ENCODE peak calls at places on chromosomes 12 and 14, in four cellular contexts. One of them, this sample, is unnamed.

GRCh38 chr14:100122481-100123215 is 36.8 kb downstream of the DEGS2 start:
- DNase-seq in right atrium auricular region: no peak
- DNase-seq in fibroblast of lung: no peak
- DNase-seq in cardiac fibroblast: no peak
- DNase-seq in this sample: no peak

GRCh38 chr12:27185234-27186045 is 58.6 kb upstream of the STK38L start:
- DNase-seq in cardiac fibroblast: peak; percentile 91
- DNase-seq in right atrium auricular region: no peak
- DNase-seq in fibroblast of lung: peak; percentile 98
- DNase-seq in this sample: no peak

GRCh38 chr12:99984271-99985128 is at the start of gene ANKS1B:
- DNase-seq in fibroblast of lung: peak; percentile 66
- DNase-seq in cardiac fibroblast: peak; percentile 29
- DNase-seq in right atrium auricular region: no peak
- DNase-seq in this sample: no peak

GRCh38 chr12:113103756-113104450 is 31.7 kb downstream of the RASAL1 start:
- DNase-seq in right atrium auricular region: no peak
- DNase-seq in cardiac fibroblast: no peak
- DNase-seq in fibroblast of lung: no peak
- DNase-seq in this sample: no peak

GRCh38 chr12:52278931-52279682 is 4.7 kb downstream of the KRT86 start:
- DNase-seq in cardiac fibroblast: peak; percentile 86
- DNase-seq in fibroblast of lung: peak; percentile 55
- DNase-seq in right atrium auricular region: peak; percentile 65
- DNase-seq in this sample: peak; percentile 22

GRCh38 chr12:132566551-132567131 is 43.7 kb downstream of the LRCOL1 start:
- DNase-seq in right atrium auricular region: no peak
- DNase-seq in cardiac fibroblast: no peak
- DNase-seq in fibroblast of lung: no peak
- DNase-seq in this sample: no peak

GRCh38 chr14:89296281-89296745 is 120.7 kb downstream of the FOXN3 start:
- DNase-seq in fibroblast of lung: no peak
- DNase-seq in cardiac fibroblast: no peak
- DNase-seq in right atrium auricular region: no peak
- DNase-seq in this sample: no peak

GRCh38 chr12:98883231-98883630 is 238.1 kb downstream of the APAF1 start:
- DNase-seq in fibroblast of lung: no peak
- DNase-seq in cardiac fibroblast: no peak
- DNase-seq in right atrium auricular region: no peak
- DNase-seq in this sample: no peak

GRCh38 chr14:70716958-70717357 is 75.2 kb downstream of the TTC9 start:
- DNase-seq in cardiac fibroblast: no peak
- DNase-seq in fibroblast of lung: no peak
- DNase-seq in right atrium auricular region: no peak
- DNase-seq in this sample: no peak

GRCh38 chr12:121767525-121768016 is 25.9 kb downstream of the RHOF start:
- DNase-seq in cardiac fibroblast: peak; percentile 78
- DNase-seq in right atrium auricular region: no peak
- DNase-seq in fibroblast of lung: peak; percentile 88
- DNase-seq in this sample: no peak

GRCh38 chr12:115599251-115599811 is 678.2 kb downstream of the MED13L start:
- DNase-seq in right atrium auricular region: no peak
- DNase-seq in fibroblast of lung: peak; percentile 69
- DNase-seq in cardiac fibroblast: no peak
- DNase-seq in this sample: peak; percentile 20

GRCh38 chr12:103771466-103771865 is 69.6 kb downstream of the NT5DC3 start:
- DNase-seq in fibroblast of lung: peak; percentile 32
- DNase-seq in cardiac fibroblast: peak; percentile 45
- DNase-seq in right atrium auricular region: no peak
- DNase-seq in this sample: no peak

GRCh38 chr12:9271875-9272274 is 63.7 kb upstream of the PZP start:
- DNase-seq in cardiac fibroblast: no peak
- DNase-seq in fibroblast of lung: no peak
- DNase-seq in right atrium auricular region: no peak
- DNase-seq in this sample: no peak

GRCh38 chr12:94145231-94145979 is 3.0 kb upstream of the PLXNC1 start:
- DNase-seq in right atrium auricular region: no peak
- DNase-seq in cardiac fibroblast: peak; percentile 65
- DNase-seq in fibroblast of lung: peak; percentile 29
- DNase-seq in this sample: peak; percentile 33

GRCh38 chr14:23695220-23695999 is 59.2 kb downstream of the DHRS2 start:
- DNase-seq in right atrium auricular region: no peak
- DNase-seq in fibroblast of lung: no peak
- DNase-seq in cardiac fibroblast: peak; percentile 5
- DNase-seq in this sample: no peak
- H3K4me3 ChIP-seq in right atrium auricular region: peak overlapping the region; percentile 39
- H3K4me3 ChIP-seq in fibroblast of lung: no peak overlapping the region
- H3K4me3 ChIP-seq in cardiac fibroblast: peak overlapping the region; percentile 28
- H3K4me3 ChIP-seq in this sample: peak overlapping the region; percentile 18

GRCh38 chr14:105317546-105317945 is 3.0 kb downstream of the PACS2 start:
- DNase-seq in cardiac fibroblast: peak; percentile 48
- DNase-seq in right atrium auricular region: peak; percentile 68
- DNase-seq in fibroblast of lung: peak; percentile 64
- DNase-seq in this sample: no peak
- H3K4me3 ChIP-seq in cardiac fibroblast: no peak overlapping the region
- H3K4me3 ChIP-seq in right atrium auricular region: no peak overlapping the region
- H3K4me3 ChIP-seq in fibroblast of lung: peak overlapping the region; percentile 10
- H3K4me3 ChIP-seq in this sample: no peak overlapping the region

GRCh38 chr14:95730126-95730525 is 16.2 kb upstream of the TCL1A start:
- DNase-seq in right atrium auricular region: no peak
- DNase-seq in fibroblast of lung: no peak
- DNase-seq in cardiac fibroblast: no peak
- DNase-seq in this sample: no peak
- H3K4me3 ChIP-seq in right atrium auricular region: no peak overlapping the region
- H3K4me3 ChIP-seq in fibroblast of lung: no peak overlapping the region
- H3K4me3 ChIP-seq in cardiac fibroblast: no peak overlapping the region
- H3K4me3 ChIP-seq in this sample: no peak overlapping the region

GRCh38 chr12:74490390-74491064 is 47.1 kb upstream of the ATXN7L3B start:
- DNase-seq in fibroblast of lung: no peak
- DNase-seq in cardiac fibroblast: no peak
- DNase-seq in right atrium auricular region: no peak
- DNase-seq in this sample: no peak
- H3K4me3 ChIP-seq in fibroblast of lung: no peak overlapping the region
- H3K4me3 ChIP-seq in cardiac fibroblast: no peak overlapping the region
- H3K4me3 ChIP-seq in right atrium auricular region: no peak overlapping the region
- H3K4me3 ChIP-seq in this sample: no peak overlapping the region

This sample was measured in skeletal muscle cell.